ENCODE peak calls at places on chromosomes 11 and 22, in six cellular contexts. One of them, this sample, is unnamed.

GRCh38 chr11:118918686-118919280 is 6.9 kb downstream of the BCL9L start:
- DNase-seq in Ammon's horn: no peak
- DNase-seq in cardiac muscle cell: no peak
- DNase-seq in fibroblast of mammary gland: peak
- DNase-seq in foreskin keratinocyte: no peak
- DNase-seq in stimulated activated CD4-positive, alpha-beta T cell treated with anti-CD3 and anti-CD28 coated beads, Interleukin-4, amount 100 ng/mL, for 48 hours: no peak
- DNase-seq in this sample: no peak

GRCh38 chr11:61586792-61587430 is 6.0 kb upstream of the SYT7 start:
- DNase-seq in foreskin keratinocyte: no peak
- DNase-seq in fibroblast of mammary gland: no peak
- DNase-seq in stimulated activated CD4-positive, alpha-beta T cell treated with anti-CD3 and anti-CD28 coated beads, Interleukin-4, amount 100 ng/mL, for 48 hours: no peak
- DNase-seq in cardiac muscle cell: no peak
- DNase-seq in Ammon's horn: no peak
- DNase-seq in this sample: no peak

GRCh38 chr22:22397292-22397870 is 111.2 kb downstream of the ZNF280B start:
- DNase-seq in fibroblast of mammary gland: peak
- DNase-seq in Ammon's horn: peak
- DNase-seq in stimulated activated CD4-positive, alpha-beta T cell treated with anti-CD3 and anti-CD28 coated beads, Interleukin-4, amount 100 ng/mL, for 48 hours: no peak
- DNase-seq in foreskin keratinocyte: peak
- DNase-seq in cardiac muscle cell: no peak
- DNase-seq in this sample: no peak

GRCh38 chr22:32199961-32200360 is 4.9 kb downstream of the RFPL2 start:
- DNase-seq in fibroblast of mammary gland: no peak
- DNase-seq in stimulated activated CD4-positive, alpha-beta T cell treated with anti-CD3 and anti-CD28 coated beads, Interleukin-4, amount 100 ng/mL, for 48 hours: no peak
- DNase-seq in cardiac muscle cell: no peak
- DNase-seq in Ammon's horn: no peak
- DNase-seq in foreskin keratinocyte: no peak
- DNase-seq in this sample: no peak

GRCh38 chr11:115980336-115980735 is 476.1 kb upstream of the CADM1 start:
- DNase-seq in foreskin keratinocyte: no peak
- DNase-seq in Ammon's horn: no peak
- DNase-seq in stimulated activated CD4-positive, alpha-beta T cell treated with anti-CD3 and anti-CD28 coated beads, Interleukin-4, amount 100 ng/mL, for 48 hours: no peak
- DNase-seq in cardiac muscle cell: no peak
- DNase-seq in fibroblast of mammary gland: no peak
- DNase-seq in this sample: no peak

GRCh38 chr11:76247091-76247490 is 40.8 kb upstream of the WNT11 start:
- DNase-seq in stimulated activated CD4-positive, alpha-beta T cell treated with anti-CD3 and anti-CD28 coated beads, Interleukin-4, amount 100 ng/mL, for 48 hours: no peak
- DNase-seq in cardiac muscle cell: no peak
- DNase-seq in fibroblast of mammary gland: no peak
- DNase-seq in Ammon's horn: no peak
- DNase-seq in foreskin keratinocyte: no peak
- DNase-seq in this sample: no peak

GRCh38 chr11:80944758-80945157 is 1503.9 kb upstream of the TENM4 start:
- DNase-seq in cardiac muscle cell: no peak
- DNase-seq in Ammon's horn: no peak
- DNase-seq in stimulated activated CD4-positive, alpha-beta T cell treated with anti-CD3 and anti-CD28 coated beads, Interleukin-4, amount 100 ng/mL, for 48 hours: no peak
- DNase-seq in fibroblast of mammary gland: peak
- DNase-seq in foreskin keratinocyte: peak
- DNase-seq in this sample: no peak

GRCh38 chr11:129257512-129257911 is 65.4 kb upstream of the ARHGAP32 start:
- DNase-seq in foreskin keratinocyte: no peak
- DNase-seq in Ammon's horn: no peak
- DNase-seq in cardiac muscle cell: no peak
- DNase-seq in fibroblast of mammary gland: no peak
- DNase-seq in stimulated activated CD4-positive, alpha-beta T cell treated with anti-CD3 and anti-CD28 coated beads, Interleukin-4, amount 100 ng/mL, for 48 hours: no peak
- DNase-seq in this sample: no peak

GRCh38 chr22:44391481-44392445 is 79.0 kb upstream of the SHISAL1 start:
- DNase-seq in stimulated activated CD4-positive, alpha-beta T cell treated with anti-CD3 and anti-CD28 coated beads, Interleukin-4, amount 100 ng/mL, for 48 hours: no peak
- DNase-seq in cardiac muscle cell: no peak
- DNase-seq in foreskin keratinocyte: peak
- DNase-seq in fibroblast of mammary gland: no peak
- DNase-seq in Ammon's horn: no peak
- DNase-seq in this sample: no peak

GRCh38 chr22:26285632-26286031 is 116.4 kb downstream of the SEZ6L start:
- DNase-seq in cardiac muscle cell: no peak
- DNase-seq in Ammon's horn: no peak
- DNase-seq in fibroblast of mammary gland: no peak
- DNase-seq in foreskin keratinocyte: no peak
- DNase-seq in stimulated activated CD4-positive, alpha-beta T cell treated with anti-CD3 and anti-CD28 coated beads, Interleukin-4, amount 100 ng/mL, for 48 hours: no peak
- DNase-seq in this sample: no peak

GRCh38 chr11:12222099-12222751 is 111.8 kb downstream of the MICAL2 start:
- DNase-seq in cardiac muscle cell: no peak
- DNase-seq in fibroblast of mammary gland: no peak
- DNase-seq in stimulated activated CD4-positive, alpha-beta T cell treated with anti-CD3 and anti-CD28 coated beads, Interleukin-4, amount 100 ng/mL, for 48 hours: no peak
- DNase-seq in Ammon's horn: peak
- DNase-seq in foreskin keratinocyte: no peak
- DNase-seq in this sample: no peak

GRCh38 chr11:83918471-83918870 is 632.3 kb upstream of the CCDC90B start:
- DNase-seq in stimulated activated CD4-positive, alpha-beta T cell treated with anti-CD3 and anti-CD28 coated beads, Interleukin-4, amount 100 ng/mL, for 48 hours: no peak
- DNase-seq in cardiac muscle cell: no peak
- DNase-seq in Ammon's horn: no peak
- DNase-seq in foreskin keratinocyte: no peak
- DNase-seq in fibroblast of mammary gland: peak
- DNase-seq in this sample: no peak

GRCh38 chr11:59938132-59938531 is at the start of gene OOSP1:
- DNase-seq in stimulated activated CD4-positive, alpha-beta T cell treated with anti-CD3 and anti-CD28 coated beads, Interleukin-4, amount 100 ng/mL, for 48 hours: no peak
- DNase-seq in cardiac muscle cell: no peak
- DNase-seq in fibroblast of mammary gland: no peak
- DNase-seq in Ammon's horn: no peak
- DNase-seq in foreskin keratinocyte: no peak
- DNase-seq in this sample: no peak

GRCh38 chr11:19697721-19698121 is 14.9 kb upstream of the NAV2 start:
- DNase-seq in cardiac muscle cell: peak
- DNase-seq in fibroblast of mammary gland: no peak
- DNase-seq in foreskin keratinocyte: no peak
- DNase-seq in stimulated activated CD4-positive, alpha-beta T cell treated with anti-CD3 and anti-CD28 coated beads, Interleukin-4, amount 100 ng/mL, for 48 hours: no peak
- DNase-seq in Ammon's horn: no peak
- DNase-seq in this sample: no peak

GRCh38 chr11:66491315-66491935 is 11.2 kb downstream of the DPP3 start:
- DNase-seq in Ammon's horn: no peak
- DNase-seq in fibroblast of mammary gland: no peak
- DNase-seq in stimulated activated CD4-positive, alpha-beta T cell treated with anti-CD3 and anti-CD28 coated beads, Interleukin-4, amount 100 ng/mL, for 48 hours: no peak
- DNase-seq in cardiac muscle cell: peak
- DNase-seq in foreskin keratinocyte: no peak
- DNase-seq in this sample: no peak

This sample was measured in glomerular endothelial cell.